ENCODE peak calls at places on chromosomes 11 and 22, in five cellular contexts. One of them, this sample, is unnamed.
A peak's percentile ranks its signal among the peaks of the same experiment; 100 is the strongest.

GRCh38 chr11:20373568-20374209 is 10.2 kb downstream of the HTATIP2 start:
- DNase-seq in A673: no peak
- DNase-seq in mucosa of descending colon: no peak
- DNase-seq in endothelial cell: no peak
- DNase-seq in PC-3: peak; percentile 11
- DNase-seq in this sample: no peak

GRCh38 chr11:60700689-60701508 is 1.5 kb downstream of the MS4A8 start:
- DNase-seq in A673: peak; percentile 66
- DNase-seq in mucosa of descending colon: peak; percentile 41
- DNase-seq in endothelial cell: peak; percentile 63
- DNase-seq in PC-3: peak; percentile 79
- DNase-seq in this sample: peak; percentile 20

GRCh38 chr22:33563568-33563967 is 356.7 kb downstream of the LARGE1 start:
- DNase-seq in A673: no peak
- DNase-seq in mucosa of descending colon: no peak
- DNase-seq in endothelial cell: no peak
- DNase-seq in PC-3: no peak
- DNase-seq in this sample: no peak

GRCh38 chr11:30387891-30388861 is 65.3 kb downstream of the ARL14EP start:
- DNase-seq in A673: no peak
- DNase-seq in mucosa of descending colon: no peak
- DNase-seq in endothelial cell: peak; percentile 16
- DNase-seq in PC-3: no peak
- DNase-seq in this sample: no peak

GRCh38 chr22:44709881-44710400 is 7.9 kb downstream of the PRR5 start:
- DNase-seq in A673: no peak
- DNase-seq in mucosa of descending colon: no peak
- DNase-seq in endothelial cell: no peak
- DNase-seq in PC-3: no peak
- DNase-seq in this sample: no peak

GRCh38 chr11:10382518-10382917 is 72.5 kb upstream of the AMPD3 start:
- DNase-seq in A673: peak; percentile 59
- DNase-seq in mucosa of descending colon: no peak
- DNase-seq in endothelial cell: no peak
- DNase-seq in PC-3: peak; percentile 47
- DNase-seq in this sample: no peak

GRCh38 chr11:64869571-64870175 is 8.7 kb downstream of the EHD1 start:
- DNase-seq in A673: peak; percentile 62
- DNase-seq in mucosa of descending colon: no peak
- DNase-seq in endothelial cell: no peak
- DNase-seq in PC-3: no peak
- DNase-seq in this sample: peak; percentile 36

GRCh38 chr11:48006301-48006992 is 26.1 kb downstream of the PTPRJ start:
- DNase-seq in A673: no peak
- DNase-seq in mucosa of descending colon: no peak
- DNase-seq in endothelial cell: no peak
- DNase-seq in PC-3: peak; percentile 74
- DNase-seq in this sample: no peak

GRCh38 chr22:32579533-32580220 is 105.1 kb downstream of the FBXO7 start:
- DNase-seq in A673: no peak
- DNase-seq in mucosa of descending colon: no peak
- DNase-seq in endothelial cell: no peak
- DNase-seq in PC-3: no peak
- DNase-seq in this sample: no peak

GRCh38 chr22:33564683-33565082 is 355.6 kb downstream of the LARGE1 start:
- DNase-seq in A673: no peak
- DNase-seq in mucosa of descending colon: no peak
- DNase-seq in endothelial cell: no peak
- DNase-seq in PC-3: no peak
- DNase-seq in this sample: no peak

GRCh38 chr11:83978942-83979341 is 692.8 kb upstream of the CCDC90B start:
- DNase-seq in A673: no peak
- DNase-seq in mucosa of descending colon: no peak
- DNase-seq in endothelial cell: no peak
- DNase-seq in PC-3: no peak
- DNase-seq in this sample: no peak

GRCh38 chr22:19151329-19152191 is 1.5 kb upstream of the GSC2 start:
- DNase-seq in A673: no peak
- DNase-seq in mucosa of descending colon: no peak
- DNase-seq in endothelial cell: no peak
- DNase-seq in PC-3: no peak
- DNase-seq in this sample: no peak

GRCh38 chr11:115580927-115581680 is 76.9 kb upstream of the CADM1 start:
- DNase-seq in A673: no peak
- DNase-seq in mucosa of descending colon: peak; percentile 52
- DNase-seq in endothelial cell: no peak
- DNase-seq in PC-3: no peak
- DNase-seq in this sample: no peak

GRCh38 chr11:65224939-65225283 is 36.9 kb upstream of the POLA2 start:
- DNase-seq in A673: peak; percentile 35
- DNase-seq in mucosa of descending colon: no peak
- DNase-seq in endothelial cell: no peak
- DNase-seq in PC-3: peak; percentile 78
- DNase-seq in this sample: no peak

GRCh38 chr11:15865212-15865987 is 490.9 kb downstream of the SOX6 start:
- DNase-seq in A673: no peak
- DNase-seq in mucosa of descending colon: no peak
- DNase-seq in endothelial cell: no peak
- DNase-seq in PC-3: peak; percentile 15
- DNase-seq in this sample: no peak

GRCh38 chr22:38262051-38262795 is 10.6 kb downstream of the TMEM184B start:
- DNase-seq in A673: no peak
- DNase-seq in mucosa of descending colon: peak; percentile 78
- DNase-seq in endothelial cell: peak; percentile 57
- DNase-seq in PC-3: peak; percentile 42
- DNase-seq in this sample: no peak
- TF ChIP-seq CTCF in A673: peak; percentile 59
- TF ChIP-seq CTCF in mucosa of descending colon: peak; percentile 53
- TF ChIP-seq CTCF in endothelial cell: peak; percentile 33
- TF ChIP-seq CTCF in PC-3: peak; percentile 64
- TF ChIP-seq CTCF in this sample: peak; percentile 55

GRCh38 chr22:41286639-41287091 is 678 bp upstream of the RANGAP1 start:
- DNase-seq in A673: peak; percentile 61
- DNase-seq in mucosa of descending colon: peak; percentile 48
- DNase-seq in endothelial cell: peak; percentile 14
- DNase-seq in PC-3: no peak
- DNase-seq in this sample: no peak

GRCh38 chr22:41284465-41284864 is 1.5 kb downstream of the RANGAP1 start:
- DNase-seq in A673: no peak
- DNase-seq in mucosa of descending colon: no peak
- DNase-seq in endothelial cell: no peak
- DNase-seq in PC-3: no peak
- DNase-seq in this sample: no peak

GRCh38 chr22:41285441-41285819 is 557 bp downstream of the RANGAP1 start:
- DNase-seq in A673: peak; percentile 81
- DNase-seq in mucosa of descending colon: peak; percentile 76
- DNase-seq in endothelial cell: peak; percentile 44
- DNase-seq in PC-3: peak; percentile 87
- DNase-seq in this sample: peak; percentile 36

GRCh38 chr22:41288245-41288946 is 2.4 kb upstream of the RANGAP1 start:
- DNase-seq in A673: peak; percentile 51
- DNase-seq in mucosa of descending colon: peak; percentile 45
- DNase-seq in endothelial cell: peak; percentile 22
- DNase-seq in PC-3: peak; percentile 87
- DNase-seq in this sample: no peak

DNA sequence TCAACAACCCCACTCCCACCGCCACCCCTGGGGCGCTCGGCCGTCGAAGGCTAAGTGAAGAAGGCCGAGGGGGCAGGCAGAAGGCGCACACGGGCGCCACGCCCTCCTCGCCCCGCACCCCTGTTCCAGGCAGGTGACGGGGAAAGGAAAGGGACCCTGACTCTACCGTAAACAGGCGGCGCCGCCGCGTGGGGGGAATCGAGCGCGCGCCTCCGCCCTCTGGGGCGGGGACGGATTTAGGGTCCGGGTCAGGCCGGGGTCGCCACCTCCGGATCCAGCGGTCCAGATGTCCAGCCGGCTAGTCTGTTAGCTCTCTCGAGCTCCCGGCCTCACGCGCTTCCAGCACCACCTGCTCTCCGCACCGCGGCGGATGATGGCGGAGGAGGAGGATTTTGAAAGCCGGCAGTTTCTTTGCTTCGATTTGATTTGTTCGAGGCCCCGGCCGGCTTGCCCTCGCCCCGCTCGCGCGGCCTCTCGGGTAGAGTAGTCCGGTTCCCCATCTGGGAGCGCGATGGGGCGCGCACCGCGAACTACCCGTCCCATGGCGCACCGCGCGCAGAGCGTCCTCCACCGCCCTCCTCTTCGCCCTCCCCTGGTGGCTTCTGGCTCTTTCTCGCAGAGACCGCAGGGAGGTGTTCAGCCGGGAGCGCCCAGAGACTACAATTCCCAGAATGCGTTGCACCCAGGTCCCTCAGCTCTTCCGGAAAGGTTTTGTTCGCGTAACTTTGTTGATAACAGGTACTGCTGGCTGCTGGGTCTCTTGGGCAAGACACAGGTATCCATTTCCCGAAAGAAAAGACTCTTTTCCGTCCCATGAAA is at the start of gene RANGAP1:
- DNase-seq in A673: peak; percentile 100
- DNase-seq in mucosa of descending colon: peak; percentile 99
- DNase-seq in endothelial cell: peak; percentile 98
- DNase-seq in PC-3: peak; percentile 96
- DNase-seq in this sample: peak; percentile 97
- TF ChIP-seq CTCF in A673: peak; percentile 15
- TF ChIP-seq CTCF in mucosa of descending colon: peak; percentile 34
- TF ChIP-seq CTCF in endothelial cell: no peak
- TF ChIP-seq CTCF in PC-3: no peak
- TF ChIP-seq CTCF in this sample: peak; percentile 25

GRCh38 chr11:9249252-9249651 is 15.9 kb downstream of the DENND5A start:
- DNase-seq in A673: no peak
- DNase-seq in mucosa of descending colon: no peak
- DNase-seq in endothelial cell: no peak
- DNase-seq in PC-3: no peak
- DNase-seq in this sample: no peak
- TF ChIP-seq CTCF in A673: no peak
- TF ChIP-seq CTCF in mucosa of descending colon: no peak
- TF ChIP-seq CTCF in endothelial cell: no peak
- TF ChIP-seq CTCF in PC-3: no peak
- TF ChIP-seq CTCF in this sample: no peak

GRCh38 chr11:123430736-123431356 is 777 bp downstream of the GRAMD1B start:
- DNase-seq in A673: peak; percentile 81
- DNase-seq in mucosa of descending colon: peak; percentile 83
- DNase-seq in endothelial cell: peak; percentile 68
- DNase-seq in PC-3: peak; percentile 72
- DNase-seq in this sample: peak; percentile 19
- TF ChIP-seq CTCF in A673: peak; percentile 13
- TF ChIP-seq CTCF in mucosa of descending colon: no peak
- TF ChIP-seq CTCF in endothelial cell: no peak
- TF ChIP-seq CTCF in PC-3: no peak
- TF ChIP-seq CTCF in this sample: no peak

GRCh38 chr11:120235024-120235628 is 4.8 kb upstream of the POU2F3 start:
- DNase-seq in A673: peak; percentile 53
- DNase-seq in mucosa of descending colon: peak; percentile 83
- DNase-seq in endothelial cell: peak; percentile 81
- DNase-seq in PC-3: peak; percentile 88
- DNase-seq in this sample: peak; percentile 77
- TF ChIP-seq CTCF in A673: peak; percentile 93
- TF ChIP-seq CTCF in mucosa of descending colon: peak; percentile 66
- TF ChIP-seq CTCF in endothelial cell: peak; percentile 82
- TF ChIP-seq CTCF in PC-3: peak; percentile 98
- TF ChIP-seq CTCF in this sample: peak; percentile 91

DNA sequence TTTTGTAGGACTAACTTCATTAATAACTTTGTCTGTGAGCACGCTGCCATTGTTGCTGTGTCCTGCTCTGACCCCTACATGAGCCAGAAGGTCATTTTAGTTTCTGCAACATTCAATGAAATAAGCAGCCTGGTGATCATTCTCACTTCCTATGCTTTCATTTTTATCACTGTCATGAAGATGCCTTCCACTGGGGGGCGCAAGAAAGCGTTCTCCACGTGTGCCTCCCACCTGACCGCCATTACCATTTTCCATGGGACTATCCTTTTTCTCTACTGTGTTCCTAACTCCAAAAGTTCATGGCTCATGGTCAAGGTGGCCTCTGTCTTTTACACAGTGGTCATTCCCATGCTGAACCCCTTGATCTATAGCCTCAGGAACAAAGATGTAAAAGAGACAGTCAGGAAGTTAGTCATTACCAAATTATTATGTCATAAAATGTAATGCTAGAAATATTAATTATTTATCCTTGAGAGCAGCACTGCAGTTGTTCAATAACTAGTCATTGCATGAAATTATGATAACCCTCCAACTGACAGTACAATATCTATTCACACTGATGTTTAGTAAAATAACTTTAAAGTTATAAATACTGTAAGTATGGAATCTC is 46.4 kb upstream of the OR5D13 start:
- DNase-seq in A673: peak; percentile 21
- DNase-seq in mucosa of descending colon: no peak
- DNase-seq in endothelial cell: no peak
- DNase-seq in PC-3: peak; percentile 14
- DNase-seq in this sample: no peak
- TF ChIP-seq CTCF in A673: peak; percentile 56
- TF ChIP-seq CTCF in mucosa of descending colon: no peak
- TF ChIP-seq CTCF in endothelial cell: peak; percentile 54
- TF ChIP-seq CTCF in PC-3: peak; percentile 54
- TF ChIP-seq CTCF in this sample: no peak

GRCh38 chr11:79081441-79082124 is 359.2 kb downstream of the TENM4 start:
- DNase-seq in A673: no peak
- DNase-seq in mucosa of descending colon: no peak
- DNase-seq in endothelial cell: no peak
- DNase-seq in PC-3: no peak
- DNase-seq in this sample: no peak

GRCh38 chr11:79082920-79083319 is 357.9 kb downstream of the TENM4 start:
- DNase-seq in A673: no peak
- DNase-seq in mucosa of descending colon: no peak
- DNase-seq in endothelial cell: no peak
- DNase-seq in PC-3: no peak
- DNase-seq in this sample: no peak

GRCh38 chr11:79078999-79079398 is 361.8 kb downstream of the TENM4 start:
- DNase-seq in A673: no peak
- DNase-seq in mucosa of descending colon: no peak
- DNase-seq in endothelial cell: no peak
- DNase-seq in PC-3: no peak
- DNase-seq in this sample: no peak

GRCh38 chr11:79082280-79082679 is 358.6 kb downstream of the TENM4 start:
- DNase-seq in A673: no peak
- DNase-seq in mucosa of descending colon: no peak
- DNase-seq in endothelial cell: no peak
- DNase-seq in PC-3: no peak
- DNase-seq in this sample: no peak

GRCh38 chr11:79080506-79080905 is 360.3 kb downstream of the TENM4 start:
- DNase-seq in A673: no peak
- DNase-seq in mucosa of descending colon: no peak
- DNase-seq in endothelial cell: no peak
- DNase-seq in PC-3: no peak
- DNase-seq in this sample: no peak
- TF ChIP-seq CTCF in A673: no peak
- TF ChIP-seq CTCF in mucosa of descending colon: no peak
- TF ChIP-seq CTCF in endothelial cell: no peak
- TF ChIP-seq CTCF in PC-3: no peak
- TF ChIP-seq CTCF in this sample: no peak

GRCh38 chr11:110478410-110478809 is 48.7 kb downstream of the FDX1 start:
- DNase-seq in A673: peak; percentile 44
- DNase-seq in mucosa of descending colon: no peak
- DNase-seq in endothelial cell: peak; percentile 45
- DNase-seq in PC-3: no peak
- DNase-seq in this sample: peak; percentile 12
- TF ChIP-seq CTCF in A673: peak; percentile 59
- TF ChIP-seq CTCF in mucosa of descending colon: no peak
- TF ChIP-seq CTCF in endothelial cell: peak; percentile 46
- TF ChIP-seq CTCF in PC-3: peak; percentile 49
- TF ChIP-seq CTCF in this sample: peak; percentile 52